ENCODE peak calls at places on chromosomes 6 and 20, in ten cellular contexts. A, I, L, T, K, P, X, W, U and C are unnamed samples.

GRCh38 chr6:49570474-49571079 is 20.1 kb downstream of the C6orf141 start:
- DNase-seq in A (peak), I (peak), L (no peak), T (no peak), K (no peak), P (peak), X (no peak), W (peak), U (no peak), C (peak)

GRCh38 chr6:25717856-25718740 is 36.4 kb upstream of the SLC17A4 start:
- DNase-seq in A (peak), I (peak), L (peak), T (peak), K (no peak), P (peak), X (no peak), W (peak), U (no peak), C (peak)

GRCh38 chr6:16639689-16640480 is 121.4 kb downstream of the ATXN1 start:
- DNase-seq in A (peak), I (peak), L (no peak), T (no peak), K (no peak), P (peak), X (no peak), W (peak), U (no peak), C (peak)

GRCh38 chr6:75084872-75085381 is 120.9 kb downstream of the COL12A1 start:
- DNase-seq in A (no peak), I (no peak), L (peak), T (peak), K (peak), P (no peak), X (peak), W (peak), U (peak), C (no peak)

GRCh38 chr6:17179246-17180073 is 77.6 kb downstream of the STMND1 start:
- DNase-seq in A (peak), I (peak), L (no peak), T (no peak), K (no peak), P (no peak), X (no peak), W (peak), U (no peak), C (peak)

GRCh38 chr6:73898599-73898998 is 202.6 kb downstream of the CD109 start:
- DNase-seq in A (peak), I (no peak), L (no peak), T (no peak), K (no peak), P (no peak), X (no peak), W (peak), U (no peak), C (no peak)

GRCh38 chr6:47457370-47457769 is 20.2 kb upstream of the CD2AP start:
- DNase-seq in A (no peak), I (no peak), L (no peak), T (no peak), K (no peak), P (no peak), X (no peak), W (no peak), U (no peak), C (no peak)

GRCh38 chr20:59222982-59223610 is 59.5 kb downstream of the ZNF831 start:
- DNase-seq in A (peak), I (no peak), L (no peak), T (peak), K (no peak), P (peak), X (no peak), W (no peak), U (no peak), C (no peak)

GRCh38 chr20:35207950-35208611 is 18.4 kb upstream of the MMP24 start:
- DNase-seq in A (peak), I (peak), L (peak), T (peak), K (peak), P (peak), X (peak), W (peak), U (peak), C (peak)

GRCh38 chr6:41649596-41649995 is 11.3 kb downstream of the MDFI start:
- DNase-seq in A (no peak), I (no peak), L (no peak), T (no peak), K (no peak), P (no peak), X (no peak), W (no peak), U (no peak), C (no peak)

GRCh38 chr6:24428615-24429014 is 25.9 kb downstream of the MRS2 start:
- DNase-seq in A (peak), I (peak), L (no peak), T (no peak), K (no peak), P (peak), X (no peak), W (peak), U (no peak), C (peak)

GRCh38 chr20:31663838-31664695 is 26.4 kb downstream of the COX4I2 start:
- DNase-seq in A (no peak), I (no peak), L (no peak), T (no peak), K (no peak), P (no peak), X (peak), W (no peak), U (no peak), C (no peak)

GRCh38 chr6:148144917-148145521 is 197.6 kb upstream of the SASH1 start:
- DNase-seq in A (peak), I (peak), L (peak), T (peak), K (peak), P (peak), X (peak), W (peak), U (peak), C (peak)

GRCh38 chr6:39956951-39957350 is 22.7 kb upstream of the MOCS1 start:
- DNase-seq in A (peak), I (peak), L (no peak), T (no peak), K (no peak), P (peak), X (no peak), W (peak), U (no peak), C (no peak)

GRCh38 chr6:125699591-125699990 is 49.8 kb upstream of the HEY2 start:
- DNase-seq in A (no peak), I (no peak), L (no peak), T (no peak), K (no peak), P (no peak), X (no peak), W (no peak), U (no peak), C (no peak)

GRCh38 chr6:143531720-143532504 is 20.4 kb upstream of the FUCA2 start:
- DNase-seq in A (no peak), I (no peak), L (no peak), T (no peak), K (no peak), P (no peak), X (no peak), W (no peak), U (no peak), C (no peak)

GRCh38 chr6:40907198-40907701 is 131.8 kb downstream of the UNC5CL start:
- DNase-seq in A (peak), I (peak), L (peak), T (no peak), K (no peak), P (peak), X (no peak), W (peak), U (peak), C (peak)

GRCh38 chr20:46708172-46708860 is 1.1 kb upstream of the SLC2A10 start:
- DNase-seq in A (no peak), I (no peak), L (no peak), T (no peak), K (no peak), P (no peak), X (no peak), W (peak), U (no peak), C (no peak)

GRCh38 chr6:12175626-12176025 is 114.5 kb upstream of the EDN1 start:
- DNase-seq in A (no peak), I (no peak), L (no peak), T (no peak), K (no peak), P (no peak), X (no peak), W (no peak), U (no peak), C (no peak)

GRCh38 chr6:166050559-166050958 is 117.1 kb downstream of the TBXT start:
- DNase-seq in A (no peak), I (no peak), L (no peak), T (no peak), K (no peak), P (no peak), X (no peak), W (no peak), U (no peak), C (no peak)

GRCh38 chr6:41462980-41463930 is 82.9 kb upstream of the FOXP4 start:
- DNase-seq in A (peak), I (peak), L (peak), T (peak), K (peak), P (peak), X (peak), W (peak), U (peak), C (peak)

GRCh38 chr20:62381202-62381797 is 5.6 kb upstream of the RPS21 start:
- DNase-seq in A (peak), I (peak), L (peak), T (no peak), K (no peak), P (peak), X (no peak), W (peak), U (no peak), C (no peak)

GRCh38 chr6:35034411-35035171 is 106.5 kb downstream of the TCP11 start:
- DNase-seq in A (peak), I (no peak), L (no peak), T (no peak), K (no peak), P (no peak), X (no peak), W (peak), U (peak), C (no peak)

GRCh38 chr6:41426888-41427641 is 91.7 kb downstream of the NCR2 start:
- DNase-seq in A (no peak), I (no peak), L (no peak), T (no peak), K (no peak), P (no peak), X (no peak), W (no peak), U (no peak), C (no peak)

GRCh38 chr6:128567029-128567428 is 46.6 kb upstream of the PTPRK start:
- DNase-seq in A (no peak), I (peak), L (no peak), T (no peak), K (no peak), P (no peak), X (no peak), W (peak), U (no peak), C (peak)

GRCh38 chr6:101088594-101088993 is 207.5 kb upstream of the ASCC3 start:
- DNase-seq in A (no peak), I (no peak), L (no peak), T (no peak), K (no peak), P (no peak), X (no peak), W (no peak), U (no peak), C (no peak)

GRCh38 chr20:49874601-49875116 is 40.7 kb downstream of the SPATA2 start:
- DNase-seq in A (no peak), I (no peak), L (no peak), T (no peak), K (no peak), P (no peak), X (no peak), W (no peak), U (no peak), C (no peak)

GRCh38 chr20:57748601-57749130 is 38.9 kb upstream of the PMEPA1 start:
- DNase-seq in A (peak), I (peak), L (peak), T (no peak), K (peak), P (peak), X (no peak), W (peak), U (peak), C (peak)

GRCh38 chr6:22147469-22147815 is 149.4 kb downstream of the PRL start:
- DNase-seq in A (no peak), I (no peak), L (no peak), T (no peak), K (no peak), P (no peak), X (no peak), W (no peak), U (no peak), C (no peak)

GRCh38 chr20:35742741-35743523 is 872 bp upstream of the RBM39 start:
- DNase-seq in A (no peak), I (peak), L (no peak), T (no peak), K (no peak), P (peak), X (no peak), W (no peak), U (no peak), C (no peak)

GRCh38 chr6:1526689-1527088 is 83.0 kb upstream of the FOXC1 start:
- DNase-seq in A (peak), I (peak), L (peak), T (no peak), K (no peak), P (peak), X (no peak), W (no peak), U (peak), C (no peak)

GRCh38 chr20:47198996-47199552 is 157.4 kb downstream of the ZMYND8 start:
- DNase-seq in A (no peak), I (no peak), L (no peak), T (no peak), K (no peak), P (no peak), X (no peak), W (no peak), U (no peak), C (no peak)

GRCh38 chr6:105001063-105001462 is 44.2 kb downstream of the LIN28B start:
- DNase-seq in A (no peak), I (no peak), L (no peak), T (no peak), K (no peak), P (no peak), X (no peak), W (no peak), U (no peak), C (no peak)

GRCh38 chr6:121335111-121336008 is 1.1 kb upstream of the TBC1D32 start:
- DNase-seq in A (no peak), I (peak), L (no peak), T (no peak), K (no peak), P (peak), X (no peak), W (no peak), U (no peak), C (no peak)

GRCh38 chr6:138498575-138499302 is 555 bp downstream of the NHSL1 start:
- DNase-seq in A (no peak), I (peak), L (no peak), T (no peak), K (no peak), P (no peak), X (no peak), W (no peak), U (no peak), C (no peak)

GRCh38 chr6:28651161-28651560 is 125.5 kb downstream of the GPX5 start:
- DNase-seq in A (no peak), I (peak), L (no peak), T (no peak), K (no peak), P (no peak), X (no peak), W (no peak), U (no peak), C (no peak)

GRCh38 chr6:125667326-125667725 is 82.1 kb upstream of the HEY2 start:
- DNase-seq in A (no peak), I (no peak), L (no peak), T (no peak), K (no peak), P (no peak), X (no peak), W (peak), U (no peak), C (no peak)

GRCh38 chr6:69795469-69796080 is 1.2 kb downstream of the LMBRD1 start:
- DNase-seq in A (peak), I (no peak), L (no peak), T (no peak), K (no peak), P (peak), X (no peak), W (no peak), U (no peak), C (no peak)

GRCh38 chr6:69792292-69792691 is 4.5 kb downstream of the LMBRD1 start:
- DNase-seq in A (peak), I (no peak), L (no peak), T (no peak), K (no peak), P (no peak), X (no peak), W (no peak), U (no peak), C (no peak)

GRCh38 chr6:69789573-69789972 is 7.2 kb downstream of the LMBRD1 start:
- DNase-seq in A (no peak), I (no peak), L (no peak), T (no peak), K (no peak), P (no peak), X (no peak), W (no peak), U (no peak), C (no peak)

GRCh38 chr6:69790629-69791028 is 6.2 kb downstream of the LMBRD1 start:
- DNase-seq in A (no peak), I (no peak), L (no peak), T (no peak), K (no peak), P (no peak), X (no peak), W (no peak), U (no peak), C (no peak)

DNA sequence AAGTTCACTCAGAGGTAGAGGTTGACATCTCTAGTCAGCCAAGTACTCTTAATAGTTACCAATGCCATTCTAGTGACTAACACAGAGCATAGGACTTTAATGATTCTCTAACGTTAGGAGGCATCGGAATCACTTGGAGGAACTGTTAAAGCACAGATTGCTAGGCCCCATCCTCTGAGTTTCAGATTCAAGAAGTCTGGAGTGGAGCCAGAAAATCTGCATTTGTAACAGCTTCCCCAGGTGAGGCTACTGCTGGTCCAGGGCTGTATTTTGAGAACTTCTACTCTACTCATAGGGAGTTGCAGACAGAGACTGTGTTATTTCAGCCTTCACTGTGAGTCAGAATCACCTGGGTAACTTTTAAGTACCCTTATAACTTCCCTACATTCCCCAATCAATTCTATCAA is 5.7 kb downstream of the LMBRD1 start:
- DNase-seq in A (no peak), I (peak), L (no peak), T (no peak), K (no peak), P (no peak), X (no peak), W (peak), U (no peak), C (peak)
- TF ChIP-seq CTCF in A (no peak), I (no peak), L (no peak), T (no peak), K (no peak), P (no peak), X (no peak), W (no peak), U (no peak), C (no peak)

GRCh38 chr20:23060629-23061028 is 11.2 kb upstream of the THBD start:
- DNase-seq in A (no peak), I (no peak), L (no peak), T (no peak), K (no peak), P (no peak), X (no peak), W (no peak), U (no peak), C (no peak)

GRCh38 chr20:23061713-23062561 is 12.5 kb upstream of the THBD start:
- DNase-seq in A (peak), I (peak), L (peak), T (no peak), K (peak), P (peak), X (no peak), W (peak), U (peak), C (peak)

GRCh38 chr20:23061262-23061661 is 11.8 kb upstream of the THBD start:
- DNase-seq in A (no peak), I (no peak), L (no peak), T (no peak), K (no peak), P (no peak), X (no peak), W (no peak), U (no peak), C (no peak)

GRCh38 chr20:23059831-23060230 is 10.4 kb upstream of the THBD start:
- DNase-seq in A (no peak), I (no peak), L (no peak), T (no peak), K (no peak), P (peak), X (no peak), W (no peak), U (no peak), C (no peak)

GRCh38 chr20:23058240-23058639 is 8.8 kb upstream of the THBD start:
- DNase-seq in A (no peak), I (no peak), L (no peak), T (no peak), K (no peak), P (no peak), X (no peak), W (no peak), U (no peak), C (no peak)
- TF ChIP-seq CTCF in A (peak), I (peak), L (no peak), T (no peak), K (no peak), P (peak), X (no peak), W (no peak), U (no peak), C (peak)

GRCh38 chr6:13649393-13649792 is 34.3 kb downstream of the NOL7 start:
- DNase-seq in A (no peak), I (no peak), L (no peak), T (no peak), K (no peak), P (no peak), X (no peak), W (no peak), U (no peak), C (no peak)
- TF ChIP-seq CTCF in A (no peak), I (no peak), L (no peak), T (no peak), K (no peak), P (no peak), X (no peak), W (no peak), U (no peak), C (no peak)

GRCh38 chr20:39066464-39066863 is 104.3 kb downstream of the DHX35 start:
- DNase-seq in A (no peak), I (no peak), L (no peak), T (peak), K (no peak), P (no peak), X (peak), W (no peak), U (no peak), C (no peak)
- TF ChIP-seq CTCF in A (no peak), I (no peak), L (no peak), T (peak), K (no peak), P (no peak), X (peak), W (no peak), U (no peak), C (peak)

GRCh38 chr6:151143337-151143736 is 96.4 kb upstream of the AKAP12 start:
- DNase-seq in A (no peak), I (no peak), L (no peak), T (peak), K (no peak), P (no peak), X (no peak), W (no peak), U (no peak), C (no peak)
- TF ChIP-seq CTCF in A (no peak), I (no peak), L (no peak), T (no peak), K (no peak), P (no peak), X (no peak), W (no peak), U (no peak), C (no peak)

GRCh38 chr6:169417101-169417500 is 163.5 kb upstream of the THBS2 start:
- DNase-seq in A (no peak), I (no peak), L (no peak), T (no peak), K (no peak), P (no peak), X (no peak), W (no peak), U (no peak), C (no peak)

GRCh38 chr6:169424149-169424804 is 170.6 kb upstream of the THBS2 start:
- DNase-seq in A (no peak), I (no peak), L (no peak), T (no peak), K (no peak), P (no peak), X (no peak), W (no peak), U (no peak), C (no peak)

GRCh38 chr6:169424821-169425240 is 171.2 kb upstream of the THBS2 start:
- DNase-seq in A (peak), I (peak), L (peak), T (no peak), K (no peak), P (peak), X (no peak), W (no peak), U (no peak), C (no peak)

GRCh38 chr6:169421890-169422289 is 168.2 kb upstream of the THBS2 start:
- DNase-seq in A (no peak), I (no peak), L (no peak), T (no peak), K (no peak), P (no peak), X (no peak), W (no peak), U (no peak), C (no peak)

GRCh38 chr6:169420912-169421543 is 167.4 kb upstream of the THBS2 start:
- DNase-seq in A (no peak), I (no peak), L (peak), T (peak), K (no peak), P (peak), X (peak), W (peak), U (no peak), C (peak)
- TF ChIP-seq CTCF in A (no peak), I (peak), L (peak), T (peak), K (no peak), P (peak), X (peak), W (peak), U (peak), C (peak)